ENCODE peak calls at places on chromosomes 3 and 15, in four cellular contexts. S is GM12878, U is K562, K is HepG2. J is an unnamed sample.

GRCh38 chr3:1082024-1082633 is 10.7 kb upstream of the CNTN6 start:
- DNase-seq in S (no peak), U (no peak), K (peak; percentile 1), J (no peak)

GRCh38 chr3:196677353-196677752 is 34.7 kb downstream of the CEP19 start:
- DNase-seq in S (no peak), U (no peak), K (no peak), J (no peak)

GRCh38 chr3:122085666-122086065 is 30.5 kb downstream of the CD86 start:
- DNase-seq in S (no peak), U (no peak), K (no peak), J (no peak)

GRCh38 chr3:105791919-105792786 is 76.7 kb downstream of the CBLB start:
- DNase-seq in S (no peak), U (no peak), K (peak; percentile 60), J (no peak)

GRCh38 chr3:14332392-14332791 is 70.0 kb upstream of the SLC6A6 start:
- DNase-seq in S (no peak), U (no peak), K (no peak), J (no peak)

GRCh38 chr3:107271787-107272387 is 105.4 kb upstream of the CCDC54 start:
- DNase-seq in S (no peak), U (peak; percentile 9), K (peak; percentile 18), J (no peak)

GRCh38 chr15:74311734-74312444 is 55.6 kb downstream of the CYP11A1 start:
- DNase-seq in S (no peak), U (peak; percentile 85), K (peak; percentile 34), J (peak; percentile 65)

GRCh38 chr3:52085883-52086282 is 29.5 kb upstream of the DUSP7 start:
- DNase-seq in S (no peak), U (no peak), K (no peak), J (no peak)

GRCh38 chr3:69079269-69080159 is 651 bp downstream of the UBA3 start:
- DNase-seq in S (no peak), U (peak; percentile 27), K (peak; percentile 35), J (peak; percentile 21)

GRCh38 chr3:28901029-28901428 is 379.8 kb upstream of the RBMS3 start:
- DNase-seq in S (no peak), U (no peak), K (no peak), J (no peak)

GRCh38 chr3:146640955-146641867 is 36.1 kb upstream of the PLSCR5 start:
- DNase-seq in S (no peak), U (peak; percentile 23), K (peak; percentile 56), J (no peak)

GRCh38 chr15:78282324-78282723 is 17.1 kb downstream of the SKIC8 start:
- DNase-seq in S (no peak), U (no peak), K (no peak), J (no peak)

GRCh38 chr3:121601212-121601812 is 8.1 kb downstream of the FBXO40 start:
- DNase-seq in S (no peak), U (no peak), K (no peak), J (no peak)

GRCh38 chr3:129917423-129918007 is 24.0 kb upstream of the TMCC1 start:
- DNase-seq in S (no peak), U (no peak), K (no peak), J (no peak)

GRCh38 chr3:134317106-134317947 is 56.9 kb downstream of the AMOTL2 start:
- DNase-seq in S (no peak), U (no peak), K (no peak), J (no peak)

GRCh38 chr15:57503051-57503702 is 88.5 kb upstream of the MYZAP start:
- DNase-seq in S (no peak), U (peak; percentile 62), K (peak; percentile 25), J (peak; percentile 64)

GRCh38 chr3:191695815-191696153 is 234.8 kb downstream of the PYDC2 start:
- DNase-seq in S (no peak), U (no peak), K (no peak), J (no peak)

GRCh38 chr15:52786436-52787122 is 3.6 kb downstream of the ONECUT1 start:
- DNase-seq in S (no peak), U (no peak), K (peak; percentile 43), J (peak; percentile 54)

GRCh38 chr3:177906573-177907229 is 629.5 kb upstream of the KCNMB2 start:
- DNase-seq in S (no peak), U (no peak), K (no peak), J (no peak)

GRCh38 chr3:192259661-192260060 is 467.7 kb downstream of the FGF12 start:
- DNase-seq in S (no peak), U (no peak), K (no peak), J (no peak)

GRCh38 chr15:42716626-42717025 is 20.3 kb downstream of the CDAN1 start:
- DNase-seq in S (no peak), U (no peak), K (no peak), J (no peak)

GRCh38 chr3:27616031-27616430 is 106.1 kb downstream of the EOMES start:
- DNase-seq in S (no peak), U (no peak), K (no peak), J (no peak)

GRCh38 chr3:16378920-16379319 is 113.9 kb downstream of the OXNAD1 start:
- DNase-seq in S (no peak), U (no peak), K (no peak), J (no peak)

GRCh38 chr3:32109256-32109655 is 2.8 kb downstream of the GPD1L start:
- DNase-seq in S (no peak), U (no peak), K (no peak), J (peak; percentile 19)

GRCh38 chr3:13584901-13585300 is 36.0 kb downstream of the FBLN2 start:
- DNase-seq in S (no peak), U (no peak), K (no peak), J (peak; percentile 5)

GRCh38 chr3:54243262-54243931 is 121.0 kb downstream of the CACNA2D3 start:
- DNase-seq in S (no peak), U (no peak), K (peak; percentile 17), J (no peak)

GRCh38 chr3:148075829-148076716 is 621.6 kb upstream of the AGTR1 start:
- DNase-seq in S (no peak), U (no peak), K (peak; percentile 16), J (peak; percentile 27)

GRCh38 chr15:56749982-56750381 is 16.7 kb upstream of the ZNF280D start:
- DNase-seq in S (no peak), U (no peak), K (no peak), J (no peak)

DNA sequence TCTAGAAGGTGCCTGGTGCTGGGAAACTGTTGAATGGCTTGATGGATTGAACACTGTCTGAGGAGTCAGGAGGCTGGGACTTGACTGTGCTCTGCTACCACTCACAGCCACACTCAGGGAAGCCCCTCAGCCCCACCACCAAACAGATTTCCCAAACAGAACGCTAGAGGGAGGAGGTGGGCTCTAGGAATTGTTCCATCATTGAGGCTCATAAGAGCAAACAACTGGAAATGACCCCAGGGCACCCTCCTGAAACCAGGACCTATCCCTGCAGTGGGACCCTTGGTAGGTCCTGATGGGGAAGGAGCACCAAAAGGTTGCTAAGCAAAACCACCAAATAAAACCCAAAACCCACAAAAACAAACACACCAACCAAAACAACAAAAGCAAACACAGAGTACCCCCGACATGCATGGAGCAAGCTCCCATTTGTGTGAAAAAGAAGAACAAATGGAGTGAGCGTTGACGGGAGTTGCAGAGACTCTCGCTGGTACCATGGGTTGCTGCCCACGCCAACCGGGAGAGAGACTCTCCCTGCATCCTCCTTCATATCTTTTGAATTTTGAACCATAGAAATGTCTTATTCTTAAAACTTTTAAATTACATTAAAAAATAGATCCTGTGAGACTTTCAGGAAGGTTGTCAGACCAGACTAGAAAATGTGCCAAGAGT is 45.6 kb downstream of the ABTB1 start:
- DNase-seq in S (no peak), U (no peak), K (no peak), J (no peak)
- TF ChIP-seq ETV6 in S (no peak), U (no peak), K (no peak), J (no peak)

GRCh38 chr3:98966862-98967554 is 65.5 kb upstream of the DCBLD2 start:
- DNase-seq in S (no peak), U (no peak), K (no peak), J (no peak)
- TF ChIP-seq TCF7 in S (no peak), U (no peak), K (no peak), J (no peak)

GRCh38 chr15:76994496-76994895 is 430 bp upstream of the PSTPIP1 start:
- DNase-seq in S (no peak), U (no peak), K (no peak), J (no peak)
- TF ChIP-seq ETV6 in S (no peak), U (no peak), K (no peak), J (no peak)

GRCh38 chr15:67006089-67007065 is 59.0 kb upstream of the SMAD3 start:
- DNase-seq in S (no peak), U (no peak), K (no peak), J (no peak)

GRCh38 chr15:67002379-67002778 is 63.0 kb upstream of the SMAD3 start:
- DNase-seq in S (no peak), U (no peak), K (no peak), J (no peak)

GRCh38 chr15:67003586-67003985 is 61.8 kb upstream of the SMAD3 start:
- DNase-seq in S (no peak), U (no peak), K (no peak), J (no peak)

GRCh38 chr15:67004142-67004541 is 61.3 kb upstream of the SMAD3 start:
- DNase-seq in S (peak; percentile 71), U (no peak), K (no peak), J (no peak)

GRCh38 chr15:67005294-67005996 is 60.0 kb upstream of the SMAD3 start:
- DNase-seq in S (no peak), U (no peak), K (no peak), J (no peak)
- TF ChIP-seq TCF7 in S (no peak), U (no peak), K (no peak), J (no peak)

GRCh38 chr3:152657002-152657400 is 177.9 kb upstream of the P2RY1 start:
- DNase-seq in S (no peak), U (no peak), K (no peak), J (no peak)
- TF ChIP-seq ETV6 in S (no peak), U (no peak), K (no peak), J (no peak)

GRCh38 chr15:24957691-24958090 is 2.9 kb downstream of the SNRPN start:
- DNase-seq in S (no peak), U (no peak), K (no peak), J (no peak)

GRCh38 chr15:24956131-24956838 is 1.5 kb downstream of the SNRPN start:
- DNase-seq in S (peak; percentile 57), U (no peak), K (peak; percentile 59), J (peak; percentile 67)

GRCh38 chr15:24954783-24955548 is at the start of the genes SNRPN and SNURF:
- DNase-seq in S (peak; percentile 11), U (no peak), K (peak; percentile 30), J (peak; percentile 80)

DNA sequence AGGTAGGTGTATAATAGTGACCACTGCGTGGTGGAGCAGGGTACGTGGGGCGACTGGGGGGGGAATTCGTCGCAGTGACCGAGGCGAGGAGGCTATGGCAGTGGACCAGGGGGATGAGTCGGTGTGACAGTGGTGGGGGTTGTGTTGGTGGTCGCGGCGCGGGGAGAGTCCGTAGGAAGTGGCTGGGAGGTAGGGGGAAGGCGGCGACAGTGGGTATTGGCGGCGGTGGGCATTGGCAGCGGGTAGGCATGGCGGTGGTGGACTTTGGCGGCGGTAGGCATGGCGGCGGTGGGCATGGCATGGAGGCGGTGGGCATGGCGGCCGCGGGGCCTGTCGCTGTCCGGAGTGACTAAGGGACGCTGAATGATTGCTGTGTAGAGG is 752 bp downstream of the SNRPN start:
- DNase-seq in S (no peak), U (no peak), K (no peak), J (no peak)
- TF ChIP-seq TCF7 in S (no peak), U (no peak), K (no peak), J (no peak)